ENCODE peak calls at places on chromosomes 5 and 9, in four cellular contexts. Z is adipocyte, A is NCI-H2107, C is esophagus muscularis mucosa. N is an unnamed sample.

GRCh38 chr9:76107487-76107886 is 217.0 kb downstream of the PCSK5 start:
- DNase-seq in A (no peak), Z (peak), C (no peak), N (no peak)

GRCh38 chr5:103587185-103587748 is 24.7 kb upstream of the NUDT12 start:
- DNase-seq in C (no peak), A (peak), Z (peak), N (no peak)

GRCh38 chr5:132753135-132753987 is 6.1 kb downstream of the CCNI2 start:
- DNase-seq in Z (no peak), A (no peak), C (no peak), N (peak)

GRCh38 chr9:13295556-13295955 is 16.1 kb upstream of the MPDZ start:
- DNase-seq in Z (no peak), A (no peak), C (no peak), N (no peak)

GRCh38 chr9:31582071-31582470 is 802.4 kb upstream of the ACO1 start:
- DNase-seq in A (no peak), Z (no peak), C (no peak), N (no peak)

GRCh38 chr5:172791291-172791690 is 20.3 kb upstream of the DUSP1 start:
- DNase-seq in Z (peak), C (no peak), A (no peak), N (no peak)

GRCh38 chr9:79189511-79189924 is 382.2 kb upstream of the TLE4 start:
- DNase-seq in C (no peak), A (no peak), Z (no peak), N (no peak)

GRCh38 chr9:31272456-31273295 is 1111.8 kb upstream of the ACO1 start:
- DNase-seq in A (no peak), C (no peak), Z (no peak), N (no peak)

GRCh38 chr5:176748967-176749935 is 61.1 kb upstream of the UNC5A start:
- DNase-seq in A (no peak), Z (no peak), C (peak), N (no peak)

GRCh38 chr5:68252678-68253520 is 37.3 kb downstream of the PIK3R1 start:
- DNase-seq in C (no peak), A (peak), Z (peak), N (peak)